ENCODE peak calls at places on chromosomes 11 and 22, in nine cellular contexts. W, S, P, J, C, E, Z, U and R are unnamed samples.

GRCh38 chr11:100484948-100485347 is 202.1 kb upstream of the ARHGAP42 start:
- DNase-seq in W (no peak), S (no peak), P (no peak), J (no peak), C (no peak), E (no peak), Z (no peak), U (no peak), R (no peak)

GRCh38 chr22:33772793-33773192 is 147.5 kb downstream of the LARGE1 start:
- DNase-seq in W (no peak), S (no peak), P (no peak), J (no peak), C (no peak), E (no peak), Z (no peak), U (no peak), R (no peak)

GRCh38 chr11:95086116-95086515 is 3.5 kb upstream of the ENDOD1 start:
- DNase-seq in W (no peak), S (no peak), P (no peak), J (no peak), C (no peak), E (no peak), Z (no peak), U (no peak), R (no peak)

GRCh38 chr11:119373917-119374631 is 7.4 kb downstream of the USP2 start:
- DNase-seq in W (peak), S (peak), P (peak), J (peak), C (peak), E (peak), Z (no peak), U (peak), R (peak)

GRCh38 chr11:86606849-86607481 is 65.5 kb downstream of the ME3 start:
- DNase-seq in W (no peak), S (peak), P (no peak), J (no peak), C (no peak), E (no peak), Z (no peak), U (peak), R (peak)

GRCh38 chr22:30129636-30130035 is 49.4 kb downstream of the HORMAD2 start:
- DNase-seq in W (no peak), S (no peak), P (no peak), J (no peak), C (no peak), E (no peak), Z (no peak), U (no peak), R (no peak)

GRCh38 chr11:119520966-119521365 is 98.0 kb upstream of the THY1 start:
- DNase-seq in W (no peak), S (no peak), P (no peak), J (no peak), C (no peak), E (no peak), Z (no peak), U (no peak), R (no peak)

GRCh38 chr11:13745165-13745564 is 76.7 kb downstream of the FAR1 start:
- DNase-seq in W (no peak), S (no peak), P (no peak), J (no peak), C (no peak), E (no peak), Z (no peak), U (no peak), R (no peak)

GRCh38 chr22:44755956-44756361 is 3.6 kb downstream of the ARHGAP8 start:
- DNase-seq in W (no peak), S (no peak), P (no peak), J (peak), C (no peak), E (no peak), Z (no peak), U (no peak), R (no peak)

GRCh38 chr11:32529994-32530588 is 53.5 kb upstream of the EIF3M start:
- DNase-seq in W (no peak), S (no peak), P (no peak), J (no peak), C (no peak), E (no peak), Z (no peak), U (no peak), R (no peak)

GRCh38 chr11:65505434-65506315 is 6.8 kb downstream of the MALAT1 start:
- DNase-seq in W (no peak), S (peak), P (no peak), J (no peak), C (no peak), E (no peak), Z (no peak), U (peak), R (peak)

GRCh38 chr11:62708423-62709261 is 1.2 kb downstream of the GNG3 start:
- DNase-seq in W (no peak), S (no peak), P (peak), J (peak), C (peak), E (no peak), Z (peak), U (no peak), R (no peak)

GRCh38 chr11:113401718-113402117 is 14.1 kb downstream of the ANKK1 start:
- DNase-seq in W (peak), S (peak), P (no peak), J (peak), C (no peak), E (no peak), Z (no peak), U (peak), R (no peak)

GRCh38 chr11:116603783-116604323 is 168.9 kb downstream of the BUD13 start:
- DNase-seq in W (no peak), S (no peak), P (no peak), J (no peak), C (no peak), E (no peak), Z (no peak), U (no peak), R (no peak)

GRCh38 chr11:84853841-84854497 is 773.2 kb downstream of the DLG2 start:
- DNase-seq in W (no peak), S (no peak), P (no peak), J (no peak), C (no peak), E (no peak), Z (no peak), U (peak), R (no peak)

GRCh38 chr11:67167086-67167485 is 48.0 kb downstream of the KDM2A start:
- DNase-seq in W (no peak), S (no peak), P (no peak), J (no peak), C (no peak), E (no peak), Z (no peak), U (peak), R (no peak)

GRCh38 chr11:17989306-17989705 is 23.5 kb downstream of the SERGEF start:
- DNase-seq in W (no peak), S (no peak), P (no peak), J (no peak), C (no peak), E (no peak), Z (no peak), U (no peak), R (no peak)

GRCh38 chr11:92322225-92322624 is 97.6 kb downstream of the FAT3 start:
- DNase-seq in W (no peak), S (no peak), P (no peak), J (no peak), C (no peak), E (no peak), Z (no peak), U (no peak), R (peak)

GRCh38 chr11:109150603-109151002 is 271.4 kb upstream of the C11orf87 start:
- DNase-seq in W (no peak), S (no peak), P (no peak), J (no peak), C (no peak), E (no peak), Z (no peak), U (no peak), R (no peak)

GRCh38 chr11:69368119-69368880 is 74.3 kb downstream of the MYEOV start:
- DNase-seq in W (no peak), S (no peak), P (no peak), J (no peak), C (no peak), E (no peak), Z (no peak), U (no peak), R (no peak)

GRCh38 chr22:30572210-30572609 is 2.3 kb downstream of the GAL3ST1 start:
- DNase-seq in W (no peak), S (no peak), P (no peak), J (no peak), C (no peak), E (no peak), Z (no peak), U (no peak), R (no peak)

GRCh38 chr11:21427750-21428149 is 758.4 kb downstream of the NELL1 start:
- DNase-seq in W (no peak), S (no peak), P (no peak), J (no peak), C (no peak), E (no peak), Z (no peak), U (no peak), R (no peak)

GRCh38 chr11:65503923-65504670 is 5.3 kb downstream of the MALAT1 start:
- DNase-seq in W (no peak), S (peak), P (no peak), J (peak), C (no peak), E (no peak), Z (no peak), U (peak), R (peak)

GRCh38 chr22:41526802-41527799 is 17.2 kb downstream of the POLR3H start:
- DNase-seq in W (no peak), S (peak), P (peak), J (peak), C (peak), E (no peak), Z (peak), U (peak), R (peak)

GRCh38 chr11:76783294-76783900 is at the start of gene TSKU:
- DNase-seq in W (no peak), S (peak), P (no peak), J (no peak), C (no peak), E (no peak), Z (no peak), U (no peak), R (no peak)

GRCh38 chr11:79019277-79019676 is 421.6 kb downstream of the TENM4 start:
- DNase-seq in W (no peak), S (no peak), P (no peak), J (no peak), C (no peak), E (no peak), Z (no peak), U (no peak), R (no peak)

GRCh38 chr11:71139516-71140205 is 112.7 kb downstream of the SHANK2 start:
- DNase-seq in W (no peak), S (no peak), P (no peak), J (peak), C (no peak), E (peak), Z (no peak), U (peak), R (peak)

GRCh38 chr11:131033151-131033651 is 116.9 kb upstream of the SNX19 start:
- DNase-seq in W (no peak), S (peak), P (no peak), J (peak), C (no peak), E (peak), Z (no peak), U (peak), R (peak)

GRCh38 chr11:61888043-61888442 is 3.3 kb downstream of the FADS3 start:
- DNase-seq in W (no peak), S (peak), P (no peak), J (no peak), C (no peak), E (no peak), Z (no peak), U (peak), R (peak)

GRCh38 chr11:10930961-10931760 is 73.3 kb upstream of the ZBED5 start:
- DNase-seq in W (no peak), S (peak), P (peak), J (peak), C (peak), E (no peak), Z (no peak), U (peak), R (peak)

GRCh38 chr11:111596319-111596718 is 5.9 kb upstream of the SIK2 start:
- DNase-seq in W (no peak), S (no peak), P (no peak), J (no peak), C (no peak), E (no peak), Z (no peak), U (no peak), R (no peak)

GRCh38 chr11:86117706-86118050 is 48.8 kb upstream of the PICALM start:
- DNase-seq in W (no peak), S (no peak), P (no peak), J (no peak), C (no peak), E (no peak), Z (no peak), U (no peak), R (no peak)

GRCh38 chr11:117623831-117624271 is 173.2 kb downstream of the DSCAML1 start:
- DNase-seq in W (no peak), S (no peak), P (no peak), J (no peak), C (no peak), E (no peak), Z (no peak), U (no peak), R (no peak)

GRCh38 chr22:26383968-26384576 is 45.0 kb upstream of the ASPHD2 start:
- DNase-seq in W (no peak), S (no peak), P (no peak), J (no peak), C (no peak), E (no peak), Z (no peak), U (no peak), R (no peak)

GRCh38 chr22:25540912-25541660 is 23.4 kb upstream of the GRK3 start:
- DNase-seq in W (no peak), S (no peak), P (no peak), J (no peak), C (no peak), E (no peak), Z (no peak), U (no peak), R (no peak)